ENCODE peak calls at places on chromosomes 16 and 17, in six cellular contexts. One of them, this sample, is unnamed.

GRCh38 chr16:30896890-30897730 is 696 bp downstream of the CTF1 start:
- DNase-seq in GM04504: peak; percentile 81
- DNase-seq in iris pigment epithelial cell: peak; percentile 95
- DNase-seq in activated naive CD4-positive, alpha-beta T cell treated with anti-CD3 and anti-CD28 coated beads, Interleukin-2, amount 50 U/mL, for 72 hours: peak; percentile 76
- DNase-seq in uterus: peak; percentile 90
- DNase-seq in GM12865: peak; percentile 87
- DNase-seq in this sample: peak; percentile 69

GRCh38 chr16:51500306-51500705 is 349.2 kb upstream of the SALL1 start:
- DNase-seq in GM04504: no peak
- DNase-seq in uterus: no peak
- DNase-seq in activated naive CD4-positive, alpha-beta T cell treated with anti-CD3 and anti-CD28 coated beads, Interleukin-2, amount 50 U/mL, for 72 hours: no peak
- DNase-seq in GM12865: no peak
- DNase-seq in iris pigment epithelial cell: peak; percentile 37
- DNase-seq in this sample: no peak

GRCh38 chr17:38415250-38416194 is 12.7 kb upstream of the ARHGAP23 start:
- DNase-seq in GM12865: peak; percentile 70
- DNase-seq in uterus: no peak
- DNase-seq in GM04504: no peak
- DNase-seq in activated naive CD4-positive, alpha-beta T cell treated with anti-CD3 and anti-CD28 coated beads, Interleukin-2, amount 50 U/mL, for 72 hours: no peak
- DNase-seq in iris pigment epithelial cell: peak; percentile 45
- DNase-seq in this sample: no peak

GRCh38 chr16:57507414-57508083 is 21.3 kb upstream of the DOK4 start:
- DNase-seq in GM12865: no peak
- DNase-seq in activated naive CD4-positive, alpha-beta T cell treated with anti-CD3 and anti-CD28 coated beads, Interleukin-2, amount 50 U/mL, for 72 hours: no peak
- DNase-seq in iris pigment epithelial cell: no peak
- DNase-seq in uterus: no peak
- DNase-seq in GM04504: no peak
- DNase-seq in this sample: no peak

GRCh38 chr16:8882725-8883377 is 700 bp downstream of the LITAFD start:
- DNase-seq in uterus: no peak
- DNase-seq in iris pigment epithelial cell: no peak
- DNase-seq in GM04504: no peak
- DNase-seq in GM12865: no peak
- DNase-seq in activated naive CD4-positive, alpha-beta T cell treated with anti-CD3 and anti-CD28 coated beads, Interleukin-2, amount 50 U/mL, for 72 hours: no peak
- DNase-seq in this sample: no peak

GRCh38 chr17:10149573-10150399 is 48.6 kb downstream of the GAS7 start:
- DNase-seq in activated naive CD4-positive, alpha-beta T cell treated with anti-CD3 and anti-CD28 coated beads, Interleukin-2, amount 50 U/mL, for 72 hours: no peak
- DNase-seq in GM04504: no peak
- DNase-seq in uterus: no peak
- DNase-seq in iris pigment epithelial cell: peak; percentile 90
- DNase-seq in GM12865: peak; percentile 77
- DNase-seq in this sample: no peak

GRCh38 chr16:67154578-67155304 is 3.9 kb upstream of the B3GNT9 start:
- DNase-seq in iris pigment epithelial cell: no peak
- DNase-seq in GM04504: no peak
- DNase-seq in activated naive CD4-positive, alpha-beta T cell treated with anti-CD3 and anti-CD28 coated beads, Interleukin-2, amount 50 U/mL, for 72 hours: no peak
- DNase-seq in GM12865: no peak
- DNase-seq in uterus: no peak
- DNase-seq in this sample: no peak

GRCh38 chr16:9898555-9898954 is 283.7 kb downstream of the GRIN2A start:
- DNase-seq in iris pigment epithelial cell: no peak
- DNase-seq in GM12865: peak; percentile 25
- DNase-seq in activated naive CD4-positive, alpha-beta T cell treated with anti-CD3 and anti-CD28 coated beads, Interleukin-2, amount 50 U/mL, for 72 hours: no peak
- DNase-seq in GM04504: no peak
- DNase-seq in uterus: no peak
- DNase-seq in this sample: no peak

GRCh38 chr16:68274441-68274840 is 10.1 kb downstream of the SLC7A6 start:
- DNase-seq in activated naive CD4-positive, alpha-beta T cell treated with anti-CD3 and anti-CD28 coated beads, Interleukin-2, amount 50 U/mL, for 72 hours: no peak
- DNase-seq in iris pigment epithelial cell: no peak
- DNase-seq in GM04504: no peak
- DNase-seq in GM12865: no peak
- DNase-seq in uterus: no peak
- DNase-seq in this sample: no peak

GRCh38 chr16:11440657-11441012 is 95.4 kb downstream of the RMI2 start:
- DNase-seq in iris pigment epithelial cell: no peak
- DNase-seq in GM04504: no peak
- DNase-seq in uterus: no peak
- DNase-seq in GM12865: no peak
- DNase-seq in activated naive CD4-positive, alpha-beta T cell treated with anti-CD3 and anti-CD28 coated beads, Interleukin-2, amount 50 U/mL, for 72 hours: no peak
- DNase-seq in this sample: no peak

GRCh38 chr16:89136931-89137330 is 34.6 kb upstream of the CDH15 start:
- DNase-seq in GM04504: no peak
- DNase-seq in uterus: no peak
- DNase-seq in activated naive CD4-positive, alpha-beta T cell treated with anti-CD3 and anti-CD28 coated beads, Interleukin-2, amount 50 U/mL, for 72 hours: peak; percentile 40
- DNase-seq in iris pigment epithelial cell: no peak
- DNase-seq in GM12865: no peak
- DNase-seq in this sample: no peak

GRCh38 chr16:64397042-64397441 is 724.8 kb downstream of the CDH11 start:
- DNase-seq in GM12865: no peak
- DNase-seq in GM04504: no peak
- DNase-seq in uterus: no peak
- DNase-seq in activated naive CD4-positive, alpha-beta T cell treated with anti-CD3 and anti-CD28 coated beads, Interleukin-2, amount 50 U/mL, for 72 hours: no peak
- DNase-seq in iris pigment epithelial cell: peak; percentile 17
- DNase-seq in this sample: no peak

GRCh38 chr17:2181206-2181983 is 122.2 kb downstream of the SMG6 start:
- DNase-seq in activated naive CD4-positive, alpha-beta T cell treated with anti-CD3 and anti-CD28 coated beads, Interleukin-2, amount 50 U/mL, for 72 hours: no peak
- DNase-seq in GM12865: no peak
- DNase-seq in uterus: peak; percentile 93
- DNase-seq in GM04504: peak; percentile 86
- DNase-seq in iris pigment epithelial cell: peak; percentile 96
- DNase-seq in this sample: no peak

GRCh38 chr17:80887639-80888175 is 103.9 kb upstream of the CHMP6 start:
- DNase-seq in uterus: no peak
- DNase-seq in GM12865: no peak
- DNase-seq in iris pigment epithelial cell: no peak
- DNase-seq in GM04504: no peak
- DNase-seq in activated naive CD4-positive, alpha-beta T cell treated with anti-CD3 and anti-CD28 coated beads, Interleukin-2, amount 50 U/mL, for 72 hours: no peak
- DNase-seq in this sample: no peak

GRCh38 chr16:12439443-12440232 is 364.0 kb downstream of the CPPED1 start:
- DNase-seq in GM04504: no peak
- DNase-seq in GM12865: no peak
- DNase-seq in activated naive CD4-positive, alpha-beta T cell treated with anti-CD3 and anti-CD28 coated beads, Interleukin-2, amount 50 U/mL, for 72 hours: no peak
- DNase-seq in iris pigment epithelial cell: no peak
- DNase-seq in uterus: no peak
- DNase-seq in this sample: no peak

GRCh38 chr17:33049781-33050414 is 58.3 kb downstream of the SPACA3 start:
- DNase-seq in GM12865: peak; percentile 59
- DNase-seq in iris pigment epithelial cell: peak; percentile 40
- DNase-seq in GM04504: peak; percentile 30
- DNase-seq in uterus: peak; percentile 30
- DNase-seq in activated naive CD4-positive, alpha-beta T cell treated with anti-CD3 and anti-CD28 coated beads, Interleukin-2, amount 50 U/mL, for 72 hours: no peak
- DNase-seq in this sample: peak; percentile 39

GRCh38 chr16:72285324-72285723 is 113.4 kb upstream of the PMFBP1 start:
- DNase-seq in GM04504: no peak
- DNase-seq in uterus: no peak
- DNase-seq in activated naive CD4-positive, alpha-beta T cell treated with anti-CD3 and anti-CD28 coated beads, Interleukin-2, amount 50 U/mL, for 72 hours: no peak
- DNase-seq in GM12865: no peak
- DNase-seq in iris pigment epithelial cell: no peak
- DNase-seq in this sample: no peak

GRCh38 chr17:29590261-29590978 is 972 bp upstream of the GIT1 start:
- DNase-seq in activated naive CD4-positive, alpha-beta T cell treated with anti-CD3 and anti-CD28 coated beads, Interleukin-2, amount 50 U/mL, for 72 hours: no peak
- DNase-seq in GM04504: no peak
- DNase-seq in GM12865: no peak
- DNase-seq in iris pigment epithelial cell: peak; percentile 69
- DNase-seq in uterus: peak; percentile 52
- DNase-seq in this sample: no peak

GRCh38 chr16:50203681-50204080 is 50.6 kb downstream of the TENT4B start:
- DNase-seq in GM12865: no peak
- DNase-seq in GM04504: no peak
- DNase-seq in activated naive CD4-positive, alpha-beta T cell treated with anti-CD3 and anti-CD28 coated beads, Interleukin-2, amount 50 U/mL, for 72 hours: no peak
- DNase-seq in uterus: no peak
- DNase-seq in iris pigment epithelial cell: no peak
- DNase-seq in this sample: no peak

GRCh38 chr17:62966426-62967110 is 533 bp downstream of the TANC2 start:
- DNase-seq in GM04504: no peak
- DNase-seq in activated naive CD4-positive, alpha-beta T cell treated with anti-CD3 and anti-CD28 coated beads, Interleukin-2, amount 50 U/mL, for 72 hours: no peak
- DNase-seq in GM12865: no peak
- DNase-seq in uterus: peak; percentile 54
- DNase-seq in iris pigment epithelial cell: peak; percentile 36
- DNase-seq in this sample: no peak

GRCh38 chr16:68368602-68368944 is 57.8 kb downstream of the PRMT7 start:
- DNase-seq in uterus: no peak
- DNase-seq in activated naive CD4-positive, alpha-beta T cell treated with anti-CD3 and anti-CD28 coated beads, Interleukin-2, amount 50 U/mL, for 72 hours: no peak
- DNase-seq in GM04504: no peak
- DNase-seq in GM12865: peak; percentile 38
- DNase-seq in iris pigment epithelial cell: no peak
- DNase-seq in this sample: no peak

GRCh38 chr16:56193951-56194726 is 2.9 kb downstream of the GNAO1 start:
- DNase-seq in uterus: peak; percentile 84
- DNase-seq in activated naive CD4-positive, alpha-beta T cell treated with anti-CD3 and anti-CD28 coated beads, Interleukin-2, amount 50 U/mL, for 72 hours: no peak
- DNase-seq in iris pigment epithelial cell: peak; percentile 70
- DNase-seq in GM04504: no peak
- DNase-seq in GM12865: peak; percentile 39
- DNase-seq in this sample: no peak

GRCh38 chr16:64409762-64410161 is 712.1 kb downstream of the CDH11 start:
- DNase-seq in GM12865: no peak
- DNase-seq in iris pigment epithelial cell: no peak
- DNase-seq in GM04504: no peak
- DNase-seq in uterus: peak; percentile 58
- DNase-seq in activated naive CD4-positive, alpha-beta T cell treated with anti-CD3 and anti-CD28 coated beads, Interleukin-2, amount 50 U/mL, for 72 hours: no peak
- DNase-seq in this sample: no peak

GRCh38 chr17:54888981-54889380 is 11.7 kb upstream of the TOM1L1 start:
- DNase-seq in uterus: no peak
- DNase-seq in iris pigment epithelial cell: no peak
- DNase-seq in GM12865: no peak
- DNase-seq in GM04504: no peak
- DNase-seq in activated naive CD4-positive, alpha-beta T cell treated with anti-CD3 and anti-CD28 coated beads, Interleukin-2, amount 50 U/mL, for 72 hours: no peak
- DNase-seq in this sample: no peak

GRCh38 chr17:80024206-80024972 is 11.3 kb downstream of the TBC1D16 start:
- DNase-seq in GM04504: no peak
- DNase-seq in uterus: no peak
- DNase-seq in activated naive CD4-positive, alpha-beta T cell treated with anti-CD3 and anti-CD28 coated beads, Interleukin-2, amount 50 U/mL, for 72 hours: no peak
- DNase-seq in GM12865: no peak
- DNase-seq in iris pigment epithelial cell: no peak
- DNase-seq in this sample: no peak

GRCh38 chr17:50758989-50759544 is 8.3 kb downstream of the ANKRD40CL start:
- DNase-seq in GM04504: no peak
- DNase-seq in GM12865: no peak
- DNase-seq in activated naive CD4-positive, alpha-beta T cell treated with anti-CD3 and anti-CD28 coated beads, Interleukin-2, amount 50 U/mL, for 72 hours: no peak
- DNase-seq in uterus: no peak
- DNase-seq in iris pigment epithelial cell: no peak
- DNase-seq in this sample: no peak

GRCh38 chr17:51653902-51654301 is 393.6 kb downstream of the UTP18 start:
- DNase-seq in iris pigment epithelial cell: no peak
- DNase-seq in uterus: no peak
- DNase-seq in GM04504: no peak
- DNase-seq in GM12865: no peak
- DNase-seq in activated naive CD4-positive, alpha-beta T cell treated with anti-CD3 and anti-CD28 coated beads, Interleukin-2, amount 50 U/mL, for 72 hours: no peak
- DNase-seq in this sample: no peak

GRCh38 chr17:61967729-61968128 is 39.9 kb upstream of the INTS2 start:
- DNase-seq in GM12865: no peak
- DNase-seq in activated naive CD4-positive, alpha-beta T cell treated with anti-CD3 and anti-CD28 coated beads, Interleukin-2, amount 50 U/mL, for 72 hours: no peak
- DNase-seq in iris pigment epithelial cell: peak; percentile 18
- DNase-seq in uterus: no peak
- DNase-seq in GM04504: no peak
- DNase-seq in this sample: no peak

GRCh38 chr17:33442320-33442719 is 149.2 kb upstream of the ASIC2 start:
- DNase-seq in GM04504: no peak
- DNase-seq in GM12865: no peak
- DNase-seq in uterus: no peak
- DNase-seq in iris pigment epithelial cell: no peak
- DNase-seq in activated naive CD4-positive, alpha-beta T cell treated with anti-CD3 and anti-CD28 coated beads, Interleukin-2, amount 50 U/mL, for 72 hours: no peak
- DNase-seq in this sample: no peak

GRCh38 chr17:13725286-13725990 is 123.7 kb upstream of the HS3ST3A1 start:
- DNase-seq in iris pigment epithelial cell: peak; percentile 78
- DNase-seq in activated naive CD4-positive, alpha-beta T cell treated with anti-CD3 and anti-CD28 coated beads, Interleukin-2, amount 50 U/mL, for 72 hours: no peak
- DNase-seq in GM04504: no peak
- DNase-seq in GM12865: no peak
- DNase-seq in uterus: no peak
- DNase-seq in this sample: no peak

GRCh38 chr17:48472485-48473281 is 42.7 kb upstream of the SKAP1 start:
- DNase-seq in uterus: no peak
- DNase-seq in GM04504: peak; percentile 40
- DNase-seq in iris pigment epithelial cell: peak; percentile 62
- DNase-seq in GM12865: peak; percentile 34
- DNase-seq in activated naive CD4-positive, alpha-beta T cell treated with anti-CD3 and anti-CD28 coated beads, Interleukin-2, amount 50 U/mL, for 72 hours: no peak
- DNase-seq in this sample: no peak

GRCh38 chr17:3982113-3982512 is 17.9 kb upstream of the ATP2A3 start:
- DNase-seq in activated naive CD4-positive, alpha-beta T cell treated with anti-CD3 and anti-CD28 coated beads, Interleukin-2, amount 50 U/mL, for 72 hours: no peak
- DNase-seq in GM12865: no peak
- DNase-seq in GM04504: no peak
- DNase-seq in uterus: no peak
- DNase-seq in iris pigment epithelial cell: no peak
- DNase-seq in this sample: no peak

GRCh38 chr16:30369091-30369937 is 980 bp downstream of the TBC1D10B start:
- DNase-seq in iris pigment epithelial cell: peak; percentile 46
- DNase-seq in GM04504: no peak
- DNase-seq in GM12865: no peak
- DNase-seq in activated naive CD4-positive, alpha-beta T cell treated with anti-CD3 and anti-CD28 coated beads, Interleukin-2, amount 50 U/mL, for 72 hours: peak; percentile 67
- DNase-seq in uterus: no peak
- DNase-seq in this sample: no peak

GRCh38 chr17:31371511-31372097 is 19.9 kb upstream of the RAB11FIP4 start:
- DNase-seq in activated naive CD4-positive, alpha-beta T cell treated with anti-CD3 and anti-CD28 coated beads, Interleukin-2, amount 50 U/mL, for 72 hours: no peak
- DNase-seq in GM04504: peak; percentile 24
- DNase-seq in uterus: no peak
- DNase-seq in GM12865: peak; percentile 40
- DNase-seq in iris pigment epithelial cell: peak; percentile 88
- DNase-seq in this sample: no peak

GRCh38 chr16:12677472-12677871 is 126.2 kb downstream of the CPPED1 start:
- DNase-seq in iris pigment epithelial cell: no peak
- DNase-seq in uterus: no peak
- DNase-seq in activated naive CD4-positive, alpha-beta T cell treated with anti-CD3 and anti-CD28 coated beads, Interleukin-2, amount 50 U/mL, for 72 hours: no peak
- DNase-seq in GM04504: no peak
- DNase-seq in GM12865: peak; percentile 21
- DNase-seq in this sample: no peak

GRCh38 chr16:11183035-11183812 is 72.8 kb downstream of the SOCS1 start:
- DNase-seq in GM12865: peak; percentile 88
- DNase-seq in GM04504: no peak
- DNase-seq in activated naive CD4-positive, alpha-beta T cell treated with anti-CD3 and anti-CD28 coated beads, Interleukin-2, amount 50 U/mL, for 72 hours: no peak
- DNase-seq in iris pigment epithelial cell: no peak
- DNase-seq in uterus: no peak
- DNase-seq in this sample: no peak

GRCh38 chr17:45366691-45367090 is 49.9 kb upstream of the MAP3K14 start:
- DNase-seq in uterus: no peak
- DNase-seq in iris pigment epithelial cell: no peak
- DNase-seq in GM12865: no peak
- DNase-seq in GM04504: no peak
- DNase-seq in activated naive CD4-positive, alpha-beta T cell treated with anti-CD3 and anti-CD28 coated beads, Interleukin-2, amount 50 U/mL, for 72 hours: peak; percentile 20
- DNase-seq in this sample: no peak

GRCh38 chr16:4852221-4852872 is 5.1 kb downstream of the UBN1 start:
- DNase-seq in iris pigment epithelial cell: peak; percentile 47
- DNase-seq in activated naive CD4-positive, alpha-beta T cell treated with anti-CD3 and anti-CD28 coated beads, Interleukin-2, amount 50 U/mL, for 72 hours: no peak
- DNase-seq in uterus: no peak
- DNase-seq in GM12865: no peak
- DNase-seq in GM04504: no peak
- DNase-seq in this sample: no peak